ENCODE peak calls at places on chromosomes 3 and 15, in ten cellular contexts. L is T-helper 1 cell; U is stimulated activated CD8-positive, alpha-beta memory T cell treated with anti-CD3 and anti-CD28 coated beads, Interleukin-15, amount 100 ng/mL, for 4 hours; I is GM23338; K is nephron progenitor cell; D is myocyte; O is activated CD4-positive, alpha-beta memory T cell treated with anti-CD3 and anti-CD28 coated beads, Interleukin-2, amount 10 ng/mL, durations not matched to agents 7 days and 5 days; G is activated CD4-positive, alpha-beta T cell treated with anti-CD3 and anti-CD28 coated beads, Interleukin-2, amount 50 U/mL, for 4 hours; R is cerebellar nuclear complex; P is osteoblast. T is an unnamed sample.

GRCh38 chr15:40239671-40240618 is 1.1 kb downstream of the PAK6 start:
- DNase-seq in L (no peak), U (no peak), I (peak), K (no peak), D (no peak), O (no peak), G (no peak), R (no peak), P (peak), T (no peak)

GRCh38 chr3:90011136-90011535 is 903.7 kb downstream of the EPHA3 start:
- DNase-seq in L (no peak), U (no peak), I (no peak), K (no peak), D (peak), O (no peak), G (no peak), R (no peak), P (no peak), T (no peak)

GRCh38 chr3:159994182-159994581 is 5.5 kb downstream of the IL12A start:
- DNase-seq in L (no peak), U (no peak), I (no peak), K (no peak), D (no peak), O (no peak), G (no peak), R (no peak), P (no peak), T (no peak)

GRCh38 chr15:45634442-45635190 is at the start of gene SQOR:
- DNase-seq in L (peak), U (peak), I (peak), K (peak), D (peak), O (peak), G (peak), R (no peak), P (peak), T (no peak)

GRCh38 chr3:41199866-41200668 is 762 bp downstream of the CTNNB1 start:
- DNase-seq in L (peak), U (no peak), I (peak), K (no peak), D (peak), O (peak), G (peak), R (no peak), P (peak), T (no peak)

GRCh38 chr3:114775395-114775794 is 371.7 kb downstream of the ZBTB20 start:
- DNase-seq in L (no peak), U (no peak), I (no peak), K (no peak), D (peak), O (no peak), G (no peak), R (no peak), P (no peak), T (no peak)

GRCh38 chr3:51944541-51945021 is 2.4 kb downstream of the PARP3 start:
- DNase-seq in L (no peak), U (no peak), I (no peak), K (no peak), D (no peak), O (no peak), G (no peak), R (no peak), P (peak), T (no peak)

GRCh38 chr15:60093273-60094067 is 89.4 kb downstream of the FOXB1 start:
- DNase-seq in L (no peak), U (no peak), I (no peak), K (peak), D (peak), O (no peak), G (no peak), R (no peak), P (no peak), T (no peak)

GRCh38 chr3:194714564-194714963 is 28.9 kb downstream of the FAM43A start:
- DNase-seq in L (no peak), U (no peak), I (no peak), K (no peak), D (no peak), O (no peak), G (no peak), R (no peak), P (no peak), T (no peak)

GRCh38 chr3:183895296-183895695 is 10.6 kb upstream of the PARL start:
- DNase-seq in L (no peak), U (no peak), I (peak), K (peak), D (peak), O (peak), G (no peak), R (no peak), P (peak), T (no peak)

T was measured in cortex of kidney.